ENCODE peak calls at places on chromosome 22, in five cellular contexts. D is trophoblast cell, V is H9, M is mesenchymal stem cell, O is IMR-90. Q is an unnamed sample. For H3K79me1, the result is how much of the 10 kb centered on the place peaks cover.

GRCh38 chr22:49205401-49205800 is 622.3 kb downstream of the BRD1 start:
- DNase-seq in D (no peak), V (peak), M (no peak), O (no peak), Q (no peak)

GRCh38 chr22:39534092-39534506 is 1.6 kb upstream of the RPS19BP1 start:
- DNase-seq in D (no peak), V (peak), M (no peak), O (no peak), Q (no peak)

GRCh38 chr22:45879552-45879949 is 97.4 kb downstream of the WNT7B start:
- DNase-seq in D (no peak), V (peak), M (no peak), O (no peak), Q (no peak)

GRCh38 chr22:26168199-26168915 is 905 bp upstream of the SEZ6L start:
- DNase-seq in D (no peak), V (peak), M (no peak), O (no peak), Q (no peak)

GRCh38 chr22:35072939-35073338 is 7.0 kb downstream of the ISX start:
- DNase-seq in D (no peak), V (no peak), M (no peak), O (peak), Q (no peak)

GRCh38 chr22:47591016-47591415 is 828.6 kb downstream of the TBC1D22A start:
- DNase-seq in D (no peak), V (no peak), M (no peak), O (no peak), Q (no peak)

GRCh38 chr22:26660961-26661578 is 3.7 kb downstream of the MIAT start:
- DNase-seq in D (no peak), V (no peak), M (no peak), O (no peak), Q (peak)

GRCh38 chr22:45977551-45978274 is 751 bp upstream of the WNT7B start:
- DNase-seq in D (no peak), V (peak), M (peak), O (peak), Q (peak)

GRCh38 chr22:27462190-27462589 is 339.4 kb downstream of the MN1 start:
- DNase-seq in D (no peak), V (no peak), M (no peak), O (no peak), Q (peak)

GRCh38 chr22:46381142-46381541 is 45.6 kb downstream of the TRMU start:
- DNase-seq in D (peak), V (no peak), M (no peak), O (peak), Q (no peak)

GRCh38 chr22:17369553-17370035 is 334 bp downstream of the CECR2 start:
- DNase-seq in D (no peak), V (peak), M (peak), O (no peak), Q (peak)

GRCh38 chr22:50729391-50730012 is 8.5 kb upstream of the ACR start:
- DNase-seq in D (no peak), V (no peak), M (no peak), O (no peak), Q (no peak)

GRCh38 chr22:19970479-19971275 is 29.1 kb upstream of the TXNRD2 start:
- DNase-seq in D (peak), V (peak), M (peak), O (peak), Q (peak)

GRCh38 chr22:47788461-47788860 is 1026.0 kb downstream of the TBC1D22A start:
- DNase-seq in D (no peak), V (no peak), M (no peak), O (no peak), Q (no peak)

GRCh38 chr22:48155446-48155845 is 1393.0 kb downstream of the TBC1D22A start:
- DNase-seq in D (no peak), V (no peak), M (no peak), O (no peak), Q (no peak)

GRCh38 chr22:44862981-44863860 is 110.8 kb downstream of the ARHGAP8 start:
- DNase-seq in D (no peak), V (peak), M (no peak), O (no peak), Q (no peak)

GRCh38 chr22:28963362-28963761 is 80.0 kb downstream of the ZNRF3 start:
- DNase-seq in D (no peak), V (no peak), M (no peak), O (no peak), Q (no peak)

GRCh38 chr22:30574095-30574981 is at the start of gene GAL3ST1:
- DNase-seq in D (no peak), V (peak), M (no peak), O (no peak), Q (peak)

GRCh38 chr22:19805821-19806212 is 45.2 kb downstream of the TBX1 start:
- DNase-seq in D (no peak), V (peak), M (no peak), O (no peak), Q (no peak)

GRCh38 chr22:19522190-19522880 is 1.9 kb downstream of the CLDN5 start:
- DNase-seq in D (no peak), V (peak), M (no peak), O (no peak), Q (no peak)

GRCh38 chr22:45888221-45889092 is 88.5 kb downstream of the WNT7B start:
- DNase-seq in D (no peak), V (no peak), M (no peak), O (no peak), Q (no peak)

DNA sequence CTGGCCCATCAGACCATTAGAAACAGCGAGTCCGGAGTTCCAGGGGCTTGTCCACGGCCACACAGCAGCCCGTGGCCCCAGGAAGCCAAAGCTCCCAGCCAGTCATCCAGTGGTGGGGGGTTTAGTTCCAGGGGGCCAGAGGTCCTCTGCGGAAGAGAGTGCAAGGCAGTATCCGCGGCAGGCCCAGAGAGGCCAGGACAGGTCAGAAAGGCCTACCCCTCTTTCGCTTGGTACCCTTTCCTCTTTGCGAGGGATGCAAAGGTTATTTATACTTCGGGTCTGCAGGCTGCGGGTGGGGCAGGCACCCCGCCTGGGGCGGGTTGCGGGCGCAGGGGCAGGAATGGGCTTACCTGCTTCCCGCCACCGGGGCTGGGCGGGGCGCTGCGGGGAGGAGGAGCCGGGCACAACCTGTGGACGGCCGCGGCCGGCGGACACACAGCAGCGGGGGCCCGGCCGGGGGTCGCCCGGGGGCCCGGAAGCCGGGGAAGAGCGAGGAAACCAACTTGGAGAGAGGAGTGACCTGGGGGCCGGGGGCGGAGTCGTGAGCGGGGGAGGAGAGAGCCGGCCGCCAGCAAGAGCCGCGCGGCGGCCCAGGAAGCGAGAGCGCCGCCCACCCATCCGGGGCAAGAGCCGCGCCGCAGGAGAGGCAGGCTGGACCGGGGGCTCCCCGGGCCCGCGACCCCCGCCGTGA is at the start of gene SH3BP1:
- DNase-seq in D (peak), V (peak), M (peak), O (no peak), Q (no peak)
- H3K23ac ChIP-seq in D (peak), V (no peak), M (peak), O (peak), Q (peak)

GRCh38 chr22:23970816-23971482 is 3.3 kb downstream of the DDT start:
- DNase-seq in D (no peak), V (no peak), M (no peak), O (no peak), Q (no peak)
- H3K79me1 ChIP-seq in D (under half), V (under half), M (under half), O (under half), Q (under half)

GRCh38 chr22:38034884-38035529 is 22.2 kb upstream of the PICK1 start:
- DNase-seq in D (no peak), V (peak), M (no peak), O (no peak), Q (no peak)

GRCh38 chr22:38032681-38033521 is 24.3 kb upstream of the PICK1 start:
- DNase-seq in D (no peak), V (no peak), M (peak), O (peak), Q (no peak)

GRCh38 chr22:38035530-38035885 is 21.7 kb upstream of the PICK1 start:
- DNase-seq in D (no peak), V (peak), M (no peak), O (no peak), Q (no peak)

GRCh38 chr22:38033522-38034277 is 23.5 kb upstream of the PICK1 start:
- DNase-seq in D (no peak), V (peak), M (no peak), O (no peak), Q (no peak)

GRCh38 chr22:38034278-38034882 is 22.8 kb upstream of the PICK1 start:
- DNase-seq in D (peak), V (peak), M (peak), O (peak), Q (peak)
- H3K23ac ChIP-seq in D (no peak), V (no peak), M (no peak), O (peak), Q (peak)

GRCh38 chr22:31627223-31627731 is 34.7 kb downstream of the PISD start:
- DNase-seq in D (no peak), V (peak), M (no peak), O (no peak), Q (no peak)

GRCh38 chr22:31625257-31625640 is 36.8 kb downstream of the PISD start:
- DNase-seq in D (no peak), V (no peak), M (no peak), O (no peak), Q (no peak)

GRCh38 chr22:31628362-31628761 is 33.7 kb downstream of the PISD start:
- DNase-seq in D (no peak), V (no peak), M (no peak), O (no peak), Q (no peak)

GRCh38 chr22:31625661-31626426 is 36.2 kb downstream of the PISD start:
- DNase-seq in D (no peak), V (peak), M (no peak), O (peak), Q (peak)

GRCh38 chr22:31626427-31627150 is 35.4 kb downstream of the PISD start:
- DNase-seq in D (no peak), V (peak), M (no peak), O (no peak), Q (no peak)
- H3K79me1 ChIP-seq in D (under half), V (under half), M (under half), O (half or more), Q (under half)

GRCh38 chr22:23243859-23244689 is 63.8 kb downstream of the BCR start:
- DNase-seq in D (no peak), V (no peak), M (no peak), O (no peak), Q (no peak)

GRCh38 chr22:23244690-23245044 is 64.4 kb downstream of the BCR start:
- DNase-seq in D (no peak), V (no peak), M (no peak), O (no peak), Q (no peak)

GRCh38 chr22:23242473-23243001 is 62.2 kb downstream of the BCR start:
- DNase-seq in D (no peak), V (peak), M (peak), O (peak), Q (peak)

GRCh38 chr22:23241562-23242472 is 61.5 kb downstream of the BCR start:
- DNase-seq in D (no peak), V (no peak), M (no peak), O (no peak), Q (no peak)

DNA sequence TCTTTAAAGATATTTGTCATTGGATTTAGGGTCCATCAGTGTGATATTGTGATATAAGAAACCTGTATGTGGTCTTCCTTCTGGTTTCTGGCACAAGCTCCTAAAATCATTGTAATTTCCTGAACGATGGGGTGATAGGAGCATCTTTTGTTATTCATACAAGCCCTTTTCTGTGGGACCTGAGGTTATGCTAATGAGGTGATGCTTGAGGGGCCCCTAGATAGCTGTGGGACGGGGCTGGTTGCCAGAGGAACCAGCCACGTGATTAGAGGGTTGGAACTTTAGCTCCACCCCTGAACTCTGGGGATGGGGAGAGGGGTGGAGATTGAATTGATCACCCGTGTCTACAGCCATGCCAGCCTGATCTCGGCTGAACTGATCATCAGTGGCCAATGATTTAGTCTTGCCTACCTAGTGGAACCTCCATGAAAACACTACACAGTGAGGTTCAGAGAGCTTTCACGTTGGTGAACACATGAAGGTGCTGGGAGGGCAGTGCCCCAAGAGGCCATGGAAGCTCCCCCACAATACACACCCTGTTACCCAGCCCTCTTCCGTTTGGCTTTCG is 62.8 kb downstream of the BCR start:
- DNase-seq in D (no peak), V (peak), M (no peak), O (no peak), Q (peak)
- H3K23ac ChIP-seq in D (no peak), V (no peak), M (no peak), O (no peak), Q (no peak)

GRCh38 chr22:23234409-23235161 is 54.3 kb downstream of the BCR start:
- DNase-seq in D (no peak), V (no peak), M (no peak), O (no peak), Q (no peak)
- H3K79me1 ChIP-seq in D (under half), V (under half), M (half or more), O (half or more), Q (under half)

DNA sequence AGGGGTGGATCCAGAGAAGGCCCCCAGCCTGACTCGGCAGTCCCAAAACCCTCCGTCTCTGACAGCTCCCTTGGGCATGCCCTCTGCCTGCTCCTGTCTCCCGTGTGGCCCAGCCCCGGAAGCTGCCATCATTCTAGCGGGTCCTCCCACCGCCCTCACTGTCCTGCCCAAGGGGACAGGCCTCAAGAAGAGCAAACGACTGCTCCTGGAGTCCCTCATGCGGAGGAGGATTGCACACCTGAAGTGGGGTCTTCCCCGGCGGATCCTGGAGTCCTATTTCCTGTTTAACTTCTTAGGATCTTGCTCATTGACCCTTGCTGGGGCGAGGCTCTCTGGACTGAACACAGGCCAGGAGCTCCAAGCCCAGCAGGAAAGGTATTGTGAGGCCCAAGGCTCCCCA is 2.6 kb upstream of the MEI1 start:
- DNase-seq in D (no peak), V (no peak), M (no peak), O (no peak), Q (no peak)
- H3K23ac ChIP-seq in D (no peak), V (no peak), M (no peak), O (no peak), Q (no peak)

DNA sequence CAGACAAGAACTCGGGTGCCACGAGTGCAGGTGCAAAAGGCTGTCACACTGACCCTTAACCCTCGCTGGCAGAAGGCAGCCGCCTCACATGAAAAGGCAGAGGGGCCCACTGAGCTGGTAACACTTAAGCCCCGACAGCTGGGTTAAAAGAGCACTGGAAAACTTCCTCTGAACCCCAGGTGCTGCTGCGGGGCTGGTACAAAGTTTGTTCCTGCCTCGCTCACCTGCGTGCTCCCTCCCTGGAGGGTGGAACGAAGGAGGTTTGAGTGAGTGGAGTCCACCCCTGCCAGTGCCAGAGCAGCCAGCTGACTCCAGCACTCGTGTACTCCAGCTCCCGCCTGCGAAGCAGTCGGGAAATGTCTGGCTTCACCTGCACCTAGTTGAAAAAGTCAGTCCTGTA is 12.6 kb downstream of the SULT4A1 start:
- DNase-seq in D (no peak), V (peak), M (no peak), O (no peak), Q (no peak)
- H3K79me1 ChIP-seq in D (under half), V (under half), M (under half), O (under half), Q (under half)